ENCODE peak calls at places on chromosome 19, in seven cellular contexts. R, Z, N, E, K, I and H are unnamed samples.
A peak's percentile ranks its signal among the peaks of the same experiment; 100 is the strongest.

GRCh38 chr19:55442372-55443044 is 592 bp downstream of the SHISA7 start:
- DNase-seq in R (no peak), Z (no peak), N (no peak), E (no peak), K (no peak), I (no peak), H (no peak)

GRCh38 chr19:57212109-57212508 is 18.7 kb upstream of the AURKC start:
- DNase-seq in R (no peak), Z (no peak), N (no peak), E (no peak), K (no peak), I (no peak), H (no peak)

GRCh38 chr19:14632286-14632685 is 42.4 kb downstream of the ADGRE3 start:
- DNase-seq in R (peak; percentile 1), Z (no peak), N (no peak), E (no peak), K (peak; percentile 31), I (no peak), H (no peak)

GRCh38 chr19:55590621-55591020 is 8.7 kb downstream of the FIZ1 start:
- DNase-seq in R (no peak), Z (no peak), N (no peak), E (no peak), K (no peak), I (no peak), H (no peak)

GRCh38 chr19:1068111-1069001 is 1.4 kb downstream of the ARHGAP45 start:
- DNase-seq in R (no peak), Z (no peak), N (no peak), E (peak; percentile 66), K (no peak), I (no peak), H (no peak)

GRCh38 chr19:1000095-1000494 is at the start of gene GRIN3B:
- DNase-seq in R (no peak), Z (peak; percentile 66), N (no peak), E (no peak), K (peak; percentile 69), I (peak; percentile 85), H (no peak)

GRCh38 chr19:571127-571974 is 1.0 kb upstream of the BSG start:
- DNase-seq in R (no peak), Z (peak; percentile 41), N (no peak), E (no peak), K (no peak), I (peak; percentile 38), H (no peak)

GRCh38 chr19:5246554-5247155 is 94.0 kb downstream of the PTPRS start:
- DNase-seq in R (no peak), Z (no peak), N (no peak), E (no peak), K (no peak), I (no peak), H (no peak)

GRCh38 chr19:7888145-7888825 is at the start of gene LRRC8E:
- DNase-seq in R (no peak), Z (peak; percentile 86), N (no peak), E (no peak), K (peak; percentile 71), I (peak; percentile 76), H (no peak)

GRCh38 chr19:53094749-53095575 is 8.3 kb downstream of the ZNF160 start:
- DNase-seq in R (no peak), Z (no peak), N (no peak), E (no peak), K (no peak), I (peak; percentile 13), H (no peak)

GRCh38 chr19:3443840-3444694 is 36.3 kb downstream of the SMIM24 start:
- DNase-seq in R (no peak), Z (peak; percentile 48), N (no peak), E (peak; percentile 81), K (no peak), I (peak; percentile 40), H (no peak)

GRCh38 chr19:47353307-47353712 is 4.2 kb downstream of the DHX34 start:
- DNase-seq in R (no peak), Z (peak; percentile 83), N (no peak), E (peak; percentile 67), K (no peak), I (no peak), H (no peak)

GRCh38 chr19:33461256-33462111 is 60.1 kb downstream of the PEPD start:
- DNase-seq in R (no peak), Z (no peak), N (no peak), E (no peak), K (no peak), I (no peak), H (no peak)

GRCh38 chr19:45147835-45148676 is 12.7 kb downstream of the NKPD1 start:
- DNase-seq in R (no peak), Z (no peak), N (no peak), E (no peak), K (no peak), I (no peak), H (no peak)

GRCh38 chr19:47495478-47496372 is 11.7 kb upstream of the KPTN start:
- DNase-seq in R (no peak), Z (no peak), N (no peak), E (peak; percentile 15), K (no peak), I (no peak), H (no peak)

GRCh38 chr19:56088454-56089215 is 32.5 kb downstream of the ZNF787 start:
- DNase-seq in R (no peak), Z (no peak), N (no peak), E (no peak), K (no peak), I (no peak), H (no peak)

GRCh38 chr19:41706741-41707501 is 1.5 kb upstream of the CEACAM5 start:
- DNase-seq in R (peak; percentile 27), Z (peak; percentile 79), N (no peak), E (peak; percentile 47), K (peak; percentile 51), I (no peak), H (no peak)

GRCh38 chr19:58354478-58355030 is 1.3 kb upstream of the A1BG start:
- DNase-seq in R (no peak), Z (no peak), N (no peak), E (no peak), K (no peak), I (no peak), H (no peak)

GRCh38 chr19:47435196-47435595 is 15.9 kb upstream of the MEIS3 start:
- DNase-seq in R (no peak), Z (no peak), N (no peak), E (no peak), K (no peak), I (no peak), H (no peak)

DNA sequence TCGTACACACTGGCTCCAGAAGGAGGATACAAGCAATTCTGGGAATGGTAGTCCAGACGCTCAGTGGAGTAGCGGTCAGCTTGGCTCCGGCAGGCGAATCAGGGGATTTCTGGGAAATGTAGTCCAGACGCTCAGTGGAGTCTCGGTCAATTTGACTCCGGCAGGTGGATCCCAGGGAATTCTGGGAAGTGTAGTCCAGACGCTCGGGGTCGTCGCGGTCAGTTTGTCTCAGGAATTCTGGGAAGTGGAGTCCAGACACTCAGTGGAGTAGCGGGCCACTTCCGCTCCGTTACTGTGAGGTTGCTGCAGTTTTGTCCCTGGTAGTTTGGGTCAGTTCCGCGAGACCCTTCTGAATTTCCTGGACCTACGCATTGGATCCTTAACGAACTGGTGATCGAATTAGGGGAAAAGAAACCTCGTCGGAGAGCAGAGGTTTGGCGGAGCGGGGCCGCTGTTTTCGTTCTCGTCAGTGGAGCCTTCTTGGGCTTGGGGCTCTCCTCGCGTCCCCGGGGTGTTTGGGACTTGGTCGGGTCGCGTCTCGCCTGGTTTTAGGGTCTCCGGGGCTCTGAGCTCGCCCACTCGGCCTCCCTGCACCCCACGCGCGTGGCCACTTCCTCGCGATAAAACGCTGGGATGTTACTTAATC is at the start of gene ZNF225:
- DNase-seq in R (peak; percentile 94), Z (peak; percentile 97), N (peak; percentile 65), E (peak; percentile 96), K (peak; percentile 98), I (peak; percentile 99), H (peak; percentile 96)
- H3K27ac ChIP-seq in R (peak within 1 kb of the TSS; percentile 12), Z (peak within 1 kb of the TSS; percentile 67), N (peak within 1 kb of the TSS; percentile 81), E (peak within 1 kb of the TSS; percentile 83), K (no peak within 1 kb of the TSS), I (peak within 1 kb of the TSS; percentile 80), H (peak within 1 kb of the TSS; percentile 82)

DNA sequence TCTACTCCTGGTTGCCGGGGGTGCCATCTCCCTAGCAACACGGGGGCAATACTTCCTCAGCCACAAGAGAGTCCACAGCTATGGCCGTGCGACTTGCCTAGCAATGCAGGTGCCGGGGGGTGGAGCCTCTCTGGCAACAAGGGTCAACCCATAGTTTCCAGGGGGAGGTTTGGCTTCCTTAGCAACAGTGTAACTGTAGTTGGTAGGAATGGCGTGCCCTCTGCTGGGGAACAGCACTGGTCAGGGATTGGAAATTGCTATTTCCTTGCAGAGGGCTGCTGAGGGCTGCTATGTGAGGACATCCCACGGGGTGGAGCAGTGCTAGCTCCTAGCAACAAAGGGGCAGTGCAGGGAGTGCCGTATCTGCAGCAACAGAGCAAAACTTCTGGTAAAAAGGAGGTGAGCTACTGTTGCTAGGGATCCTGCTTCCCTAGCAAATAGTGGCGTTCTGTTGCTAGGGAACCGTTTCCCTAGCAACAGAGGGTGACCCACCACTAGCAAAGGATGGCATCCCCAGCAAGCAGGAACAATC is 7.0 kb upstream of the TMC4 start:
- DNase-seq in R (no peak), Z (peak; percentile 34), N (no peak), E (no peak), K (peak; percentile 37), I (peak; percentile 89), H (no peak)
- TF ChIP-seq CTCF in R (peak; percentile 62), Z (no peak), N (peak; percentile 25), E (no peak), K (peak; percentile 32), I (peak; percentile 61), H (peak; percentile 42)

GRCh38 chr19:40422428-40423226 is 3.2 kb downstream of the SERTAD1 start:
- DNase-seq in R (no peak), Z (no peak), N (no peak), E (peak; percentile 17), K (no peak), I (no peak), H (no peak)

GRCh38 chr19:40423938-40424337 is 1.9 kb downstream of the SERTAD1 start:
- DNase-seq in R (no peak), Z (no peak), N (no peak), E (no peak), K (no peak), I (no peak), H (no peak)

GRCh38 chr19:40421468-40421778 is 4.4 kb downstream of the SERTAD1 start:
- DNase-seq in R (no peak), Z (no peak), N (no peak), E (no peak), K (no peak), I (no peak), H (no peak)

GRCh38 chr19:40424637-40425449 is 949 bp downstream of the SERTAD1 start:
- DNase-seq in R (no peak), Z (peak; percentile 16), N (no peak), E (no peak), K (no peak), I (peak; percentile 51), H (no peak)

GRCh38 chr19:40423227-40423566 is 2.6 kb downstream of the SERTAD1 start:
- DNase-seq in R (no peak), Z (no peak), N (no peak), E (no peak), K (no peak), I (no peak), H (no peak)
- H3K27ac ChIP-seq in R (no peak overlapping the region), Z (peak overlapping the region; percentile 100), N (peak overlapping the region; percentile 100), E (peak overlapping the region; percentile 100), K (no peak overlapping the region), I (peak overlapping the region; percentile 96), H (no peak overlapping the region)

GRCh38 chr19:48826606-48827020 is 9.7 kb downstream of the HSD17B14 start:
- DNase-seq in R (no peak), Z (peak; percentile 74), N (no peak), E (no peak), K (no peak), I (no peak), H (no peak)
- TF ChIP-seq CTCF in R (peak; percentile 24), Z (peak; percentile 11), N (no peak), E (no peak), K (no peak), I (peak; percentile 18), H (peak; percentile 10)